ENCODE peak calls at places on chromosomes 13 and 19, in eight cellular contexts. U is stimulated activated naive CD4-positive, alpha-beta T cell; W is right cardiac atrium; N is activated CD8-positive, alpha-beta memory T cell treated with anti-CD3 and anti-CD28 coated beads for 4 hours; Z is stimulated activated CD4-positive, alpha-beta T cell treated with anti-CD3 and anti-CD28 coated beads, Interleukin-15, amount 100 ng/mL, for 48 hours; S is central memory CD4-positive, alpha-beta T cell; L is H4; Q is fibroblast of lung. D is an unnamed sample.

GRCh38 chr13:38520041-38520440 is 166.8 kb upstream of the FREM2 start:
- DNase-seq in S (no peak), W (no peak), Q (no peak), N (no peak), L (no peak), U (no peak), Z (no peak), D (no peak)

GRCh38 chr19:21202865-21203494 is 61.1 kb downstream of the ZNF431 start:
- DNase-seq in Q (peak; percentile 5), U (no peak), W (no peak), L (peak; percentile 9), Z (peak; percentile 2), S (peak; percentile 7), N (no peak), D (no peak)

GRCh38 chr19:36182612-36183454 is 30.6 kb upstream of the COX7A1 start:
- DNase-seq in Q (peak; percentile 94), L (no peak), U (no peak), Z (no peak), S (no peak), W (no peak), N (no peak), D (no peak)

GRCh38 chr13:51067376-51068125 is 43.5 kb downstream of the C13orf42 start:
- DNase-seq in Q (no peak), L (no peak), Z (no peak), W (no peak), S (no peak), N (no peak), U (no peak), D (no peak)

GRCh38 chr19:19488041-19488874 is 27.1 kb downstream of the TSSK6 start:
- DNase-seq in W (peak; percentile 74), Q (peak; percentile 14), S (no peak), N (no peak), L (no peak), U (no peak), Z (no peak), D (no peak)

GRCh38 chr19:19642506-19643157 is 825 bp downstream of the GMIP start:
- DNase-seq in N (peak; percentile 50), L (no peak), Z (no peak), Q (no peak), U (no peak), S (no peak), W (no peak), D (no peak)

GRCh38 chr19:46862504-46862835 is 1.7 kb downstream of the ARHGAP35 start:
- DNase-seq in L (no peak), U (no peak), W (no peak), N (no peak), S (no peak), Z (no peak), Q (no peak), D (no peak)

GRCh38 chr13:83449666-83450395 is 432.4 kb downstream of the SLITRK1 start:
- DNase-seq in Z (no peak), N (no peak), Q (peak; percentile 87), S (no peak), W (no peak), L (peak; percentile 2), U (no peak), D (no peak)

GRCh38 chr19:5113633-5114586 is 145.0 kb downstream of the KDM4B start:
- DNase-seq in W (peak; percentile 83), Z (no peak), N (no peak), Q (no peak), S (no peak), U (no peak), L (no peak), D (no peak)

D was measured in left cardiac atrium.